ENCODE peak calls at places on chromosomes 5 and 9, in eight cellular contexts. I is transverse colon, Y is Peyer's patch, A is AG10803, H is uterus, T is pancreas, G is cardiac fibroblast, M is thoracic aorta. U is an unnamed sample.

GRCh38 chr5:98599016-98599415 is 174.4 kb upstream of the RGMB start:
- DNase-seq in T (no peak), M (no peak), I (no peak), Y (no peak), A (peak; percentile 34), H (no peak), G (peak; percentile 22), U (no peak)

GRCh38 chr5:145228564-145228963 is 606.6 kb downstream of the PRELID2 start:
- DNase-seq in I (no peak), H (no peak), G (no peak), M (no peak), A (no peak), T (no peak), Y (no peak), U (no peak)

GRCh38 chr5:78526049-78526525 is 122.5 kb downstream of the LHFPL2 start:
- DNase-seq in H (no peak), T (no peak), A (peak; percentile 85), Y (no peak), G (peak; percentile 77), M (peak; percentile 61), I (no peak), U (peak; percentile 78)

GRCh38 chr5:150285114-150285513 is 4.5 kb downstream of the CAMK2A start:
- DNase-seq in A (no peak), G (no peak), I (no peak), M (no peak), T (no peak), Y (no peak), H (no peak), U (no peak)

GRCh38 chr5:137366526-137366925 is 132.6 kb downstream of the SPOCK1 start:
- DNase-seq in G (no peak), T (no peak), A (peak; percentile 53), M (no peak), I (no peak), Y (no peak), H (no peak), U (no peak)

GRCh38 chr9:126701820-126702500 is 88.2 kb downstream of the LMX1B start:
- DNase-seq in Y (peak; percentile 27), G (no peak), H (no peak), A (no peak), T (no peak), I (no peak), M (no peak), U (no peak)

GRCh38 chr5:122772446-122772845 is 2.4 kb upstream of the SNX2 start:
- DNase-seq in M (no peak), I (no peak), H (no peak), Y (no peak), G (peak; percentile 39), T (no peak), A (peak; percentile 69), U (peak; percentile 51)

GRCh38 chr5:53782620-53783019 is 222.2 kb downstream of the NDUFS4 start:
- DNase-seq in A (no peak), G (no peak), Y (no peak), I (no peak), M (no peak), H (no peak), T (no peak), U (no peak)

GRCh38 chr5:119470105-119470763 is 17.9 kb downstream of the HSD17B4 start:
- DNase-seq in Y (no peak), G (no peak), T (no peak), H (no peak), I (no peak), A (no peak), M (no peak), U (no peak)

GRCh38 chr5:177996660-177997318 is 747 bp upstream of the PROP1 start:
- DNase-seq in M (no peak), Y (no peak), H (no peak), A (no peak), I (no peak), T (no peak), G (no peak), U (no peak)

GRCh38 chr5:87499478-87500410 is 87.0 kb upstream of the CCNH start:
- DNase-seq in H (no peak), M (no peak), G (no peak), T (peak; percentile 52), Y (no peak), A (peak; percentile 3), I (no peak), U (no peak)

DNA sequence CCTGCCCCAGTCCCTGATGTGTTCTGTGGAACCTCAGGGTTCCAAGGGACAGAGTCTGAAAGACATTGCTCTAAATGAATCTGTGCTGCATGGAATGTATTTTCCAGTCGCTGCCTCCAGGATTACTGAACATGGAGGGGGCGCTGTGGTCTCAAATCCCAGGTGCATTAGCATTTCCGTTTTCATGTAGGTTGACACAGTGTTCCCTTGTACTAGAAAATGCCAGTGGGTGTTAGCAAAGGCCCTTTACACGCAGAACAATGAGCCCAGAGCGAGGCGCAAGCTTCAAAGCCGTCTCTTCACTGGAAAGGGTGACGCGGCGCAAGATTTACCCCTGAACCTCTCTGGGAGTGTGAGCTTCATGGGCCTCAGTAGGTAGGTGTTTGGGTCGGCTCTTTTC is 308.3 kb downstream of the SLIT3 start:
- DNase-seq in M (no peak), A (no peak), T (no peak), I (no peak), H (no peak), Y (no peak), G (no peak), U (no peak)
- TF ChIP-seq CTCF in M (no peak), A (peak; percentile 26), T (no peak), I (no peak), H (no peak), Y (no peak), G (no peak), U (peak; percentile 22)

DNA sequence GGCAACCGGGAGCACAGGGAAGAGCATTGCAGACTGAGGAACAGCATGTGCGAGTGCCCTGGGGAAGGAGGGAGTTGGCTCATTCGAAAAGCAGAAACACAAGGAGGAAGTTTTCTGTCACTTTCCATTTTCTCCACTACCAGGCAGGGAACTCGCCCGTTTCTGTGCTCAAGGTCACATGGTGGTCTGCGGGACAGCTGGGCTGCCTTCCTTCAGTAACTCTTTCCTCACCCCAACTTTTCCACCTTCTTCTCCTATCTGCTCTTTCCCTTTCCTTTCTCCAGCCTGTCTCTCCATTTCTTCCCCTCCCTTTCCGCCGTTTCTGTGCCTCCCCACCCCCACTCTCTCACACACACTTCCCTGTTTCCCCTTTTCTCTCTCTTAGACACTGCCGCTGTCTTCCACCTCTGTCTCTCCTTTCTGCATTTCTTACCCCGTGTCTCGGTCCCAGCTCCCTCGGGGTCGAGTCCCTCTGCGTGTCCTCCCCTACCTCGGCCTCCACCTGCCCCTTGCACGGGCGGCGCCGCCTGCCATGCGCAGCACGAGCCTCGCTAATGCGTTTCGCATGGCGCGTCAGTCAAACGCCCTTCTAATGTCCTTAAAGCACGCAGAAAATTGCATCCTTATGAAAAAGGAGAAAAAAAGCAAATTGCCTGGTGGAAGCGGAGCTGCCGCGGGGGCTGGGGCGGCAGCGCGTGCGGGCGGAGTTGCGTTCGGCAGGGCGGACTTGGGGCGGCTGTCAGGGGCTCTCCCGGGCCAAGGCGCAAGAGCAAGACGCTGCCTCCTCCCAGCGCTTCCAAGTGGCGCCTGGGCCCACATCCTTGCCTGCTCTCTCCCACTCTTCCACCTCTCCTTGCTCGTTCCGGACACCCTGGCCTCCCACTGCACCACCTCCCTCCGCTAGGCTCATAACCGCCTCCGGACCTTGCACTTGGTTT is 9.5 kb downstream of the BARX1 start:
- DNase-seq in T (peak; percentile 41), G (no peak), Y (no peak), M (no peak), I (no peak), H (no peak), A (no peak), U (no peak)
- H3K4me3 ChIP-seq in T (peak overlapping the region; percentile 43), G (no peak overlapping the region), Y (peak overlapping the region; percentile 29), M (peak overlapping the region; percentile 67), I (peak overlapping the region; percentile 26), H (no peak overlapping the region), A (no peak overlapping the region), U (no peak overlapping the region)

GRCh38 chr5:15682566-15682965 is 182.6 kb downstream of the FBXL7 start:
- DNase-seq in I (no peak), M (no peak), H (no peak), T (no peak), A (peak; percentile 50), Y (no peak), G (no peak), U (no peak)
- TF ChIP-seq CTCF in I (no peak), M (no peak), H (no peak), T (no peak), A (no peak), Y (no peak), G (no peak), U (no peak)

GRCh38 chr9:113056191-113057106 is at the start of gene ZFP37:
- DNase-seq in I (peak; percentile 90), A (peak; percentile 97), H (peak; percentile 96), T (peak; percentile 97), G (peak; percentile 98), M (peak; percentile 80), Y (peak; percentile 94), U (peak; percentile 96)
- H3K4me3 ChIP-seq in I (peak within 1 kb of the TSS; percentile 47), A (peak within 1 kb of the TSS; percentile 84), H (peak within 1 kb of the TSS; percentile 60), T (peak within 1 kb of the TSS; percentile 68), G (peak within 1 kb of the TSS; percentile 85), M (peak within 1 kb of the TSS; percentile 77), Y (peak within 1 kb of the TSS; percentile 64), U (peak within 1 kb of the TSS; percentile 84)

DNA sequence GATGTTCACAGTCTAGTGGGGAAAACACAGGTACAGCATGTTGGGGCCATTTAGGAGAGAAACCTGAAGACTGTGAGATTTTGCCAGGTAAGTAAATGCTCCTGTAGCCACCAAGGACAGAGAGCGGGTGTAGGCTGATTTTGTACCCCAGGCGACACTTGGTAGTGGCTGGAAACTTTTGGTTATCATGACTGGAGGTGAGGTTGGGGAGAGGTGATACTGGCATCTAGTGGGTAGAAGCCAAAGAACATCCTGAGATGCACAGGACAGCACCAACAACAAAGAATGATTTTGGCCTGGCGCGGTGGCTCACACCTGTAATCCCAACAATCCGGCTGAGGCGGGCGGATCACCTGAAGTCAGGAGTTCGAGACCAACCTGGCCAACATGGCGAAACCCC is 38.8 kb upstream of the PWWP2A start:
- DNase-seq in G (no peak), M (no peak), Y (no peak), T (no peak), H (no peak), A (no peak), I (no peak), U (no peak)
- TF ChIP-seq CTCF in G (no peak), M (no peak), Y (no peak), T (no peak), H (no peak), A (no peak), I (no peak), U (no peak)

DNA sequence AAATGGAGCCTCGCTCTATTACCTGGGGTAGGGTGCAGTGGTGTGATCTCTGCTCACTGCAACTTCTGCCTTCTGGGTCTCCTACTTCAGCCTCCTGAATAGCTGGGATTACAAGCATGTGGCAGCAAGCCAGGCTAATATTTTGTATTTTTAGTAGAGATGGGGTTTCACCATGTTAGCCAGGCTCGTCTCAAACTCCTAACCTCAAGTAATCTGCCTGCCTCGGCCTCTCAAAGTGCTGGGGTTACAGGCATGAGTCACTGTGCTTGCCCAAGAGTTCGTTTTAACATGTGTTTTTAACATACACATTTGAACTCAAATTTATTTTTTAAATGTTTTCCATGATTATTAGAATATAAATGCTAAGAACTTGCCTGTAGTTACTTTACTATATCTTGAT is 34.2 kb downstream of the MARCHF6 start:
- DNase-seq in I (no peak), T (no peak), H (no peak), A (peak; percentile 60), Y (no peak), G (peak; percentile 70), M (no peak), U (peak; percentile 48)
- H3K4me3 ChIP-seq in I (no peak overlapping the region), T (no peak overlapping the region), H (no peak overlapping the region), A (no peak overlapping the region), Y (no peak overlapping the region), G (no peak overlapping the region), M (no peak overlapping the region), U (no peak overlapping the region)

GRCh38 chr9:91192785-91193657 is 168.7 kb downstream of the AUH start:
- DNase-seq in I (peak; percentile 81), T (no peak), M (peak; percentile 90), H (peak; percentile 94), A (peak; percentile 99), Y (peak; percentile 89), G (peak; percentile 99), U (peak; percentile 99)
- TF ChIP-seq CTCF in I (no peak), T (no peak), M (no peak), H (peak; percentile 3), A (no peak), Y (no peak), G (peak; percentile 8), U (peak; percentile 2)

U was measured in astrocyte of the spinal cord.